ENCODE peak calls at places on chromosome 11, in seven cellular contexts. E is D721Med, K is activated T-cell treated with anti-CD3 and anti-CD28 coated beads for 1 hour, I is HTR-8/SVneo, X is DMS153, D is neural crest cell, Z is glomerular endothelial cell. Y is an unnamed sample.

GRCh38 chr11:2377511-2378443 is 667 bp downstream of the CD81 start:
- DNase-seq in K (peak; percentile 55), X (no peak), I (peak; percentile 64), D (no peak), E (peak; percentile 37), Z (no peak), Y (no peak)

GRCh38 chr11:57972013-57972367 is 51.7 kb upstream of the OR9Q1 start:
- DNase-seq in I (no peak), D (no peak), K (no peak), E (no peak), X (no peak), Z (no peak), Y (no peak)

GRCh38 chr11:36130401-36130800 is 158.8 kb downstream of the COMMD9 start:
- DNase-seq in K (no peak), I (no peak), D (no peak), Z (no peak), X (no peak), E (no peak), Y (no peak)

GRCh38 chr11:58805065-58805464 is 39.4 kb downstream of the GLYATL2 start:
- DNase-seq in D (no peak), Z (no peak), E (no peak), I (no peak), K (no peak), X (no peak), Y (no peak)

GRCh38 chr11:134069426-134069921 is 602 bp downstream of the JAM3 start:
- DNase-seq in E (no peak), X (no peak), D (peak; percentile 36), Z (no peak), I (no peak), K (no peak), Y (no peak)

GRCh38 chr11:121237686-121238658 is 54.6 kb upstream of the SC5D start:
- DNase-seq in I (no peak), K (no peak), Z (peak; percentile 16), D (no peak), E (no peak), X (peak; percentile 47), Y (no peak)

GRCh38 chr11:128555606-128556005 is 31.8 kb downstream of the ETS1 start:
- DNase-seq in X (no peak), K (no peak), I (no peak), D (no peak), E (no peak), Z (no peak), Y (no peak)

GRCh38 chr11:31788066-31788465 is 23.1 kb downstream of the PAX6 start:
- DNase-seq in D (no peak), Z (no peak), X (no peak), E (no peak), I (no peak), K (no peak), Y (no peak)

GRCh38 chr11:34898474-34898873 is 17.7 kb downstream of the APIP start:
- DNase-seq in D (no peak), X (no peak), Z (no peak), I (no peak), K (no peak), E (no peak), Y (no peak)

GRCh38 chr11:118380571-118380970 is 20.8 kb upstream of the ATP5MG start:
- DNase-seq in K (no peak), Z (no peak), E (no peak), I (no peak), X (no peak), D (no peak), Y (no peak)

Y was measured in activated B cell treated with CpG ODN at 0.5 μM for 24 hours.